ENCODE peak calls at places on chromosomes 7 and 10, in five cellular contexts. One of them, this sample, is unnamed.

GRCh38 chr10:18418579-18419210 is 232.7 kb downstream of the NSUN6 start:
- DNase-seq in heart right ventricle: no peak
- DNase-seq in CD8-positive, alpha-beta T cell: no peak
- DNase-seq in WTC11: no peak
- DNase-seq in prostate gland: no peak
- DNase-seq in this sample: no peak

GRCh38 chr10:19498348-19499290 is 317.6 kb upstream of the PLXDC2 start:
- DNase-seq in heart right ventricle: no peak
- DNase-seq in CD8-positive, alpha-beta T cell: no peak
- DNase-seq in WTC11: no peak
- DNase-seq in prostate gland: peak
- DNase-seq in this sample: no peak

GRCh38 chr7:83301416-83301815 is 138.7 kb upstream of the PCLO start:
- DNase-seq in heart right ventricle: no peak
- DNase-seq in CD8-positive, alpha-beta T cell: no peak
- DNase-seq in WTC11: no peak
- DNase-seq in prostate gland: no peak
- DNase-seq in this sample: no peak

GRCh38 chr10:132834891-132835847 is 49.2 kb upstream of the NKX6-2 start:
- DNase-seq in heart right ventricle: no peak
- DNase-seq in CD8-positive, alpha-beta T cell: no peak
- DNase-seq in WTC11: no peak
- DNase-seq in prostate gland: no peak
- DNase-seq in this sample: no peak

GRCh38 chr10:23693398-23693797 is 254.5 kb downstream of the OTUD1 start:
- DNase-seq in heart right ventricle: no peak
- DNase-seq in CD8-positive, alpha-beta T cell: no peak
- DNase-seq in WTC11: peak
- DNase-seq in prostate gland: peak
- DNase-seq in this sample: no peak

GRCh38 chr10:11339660-11340059 is 271.8 kb downstream of the USP6NL start:
- DNase-seq in heart right ventricle: no peak
- DNase-seq in CD8-positive, alpha-beta T cell: no peak
- DNase-seq in WTC11: no peak
- DNase-seq in prostate gland: no peak
- DNase-seq in this sample: no peak

GRCh38 chr7:45977256-45977655 is 56.2 kb upstream of the IGFBP3 start:
- DNase-seq in heart right ventricle: no peak
- DNase-seq in CD8-positive, alpha-beta T cell: no peak
- DNase-seq in WTC11: no peak
- DNase-seq in prostate gland: no peak
- DNase-seq in this sample: no peak

GRCh38 chr7:137172105-137172590 is 171.4 kb downstream of the PTN start:
- DNase-seq in heart right ventricle: no peak
- DNase-seq in CD8-positive, alpha-beta T cell: no peak
- DNase-seq in WTC11: no peak
- DNase-seq in prostate gland: peak
- DNase-seq in this sample: no peak

GRCh38 chr10:95245425-95246055 is 45.3 kb downstream of the PDLIM1 start:
- DNase-seq in heart right ventricle: no peak
- DNase-seq in CD8-positive, alpha-beta T cell: no peak
- DNase-seq in WTC11: no peak
- DNase-seq in prostate gland: no peak
- DNase-seq in this sample: peak

GRCh38 chr7:41149576-41149975 is 553.3 kb downstream of the INHBA start:
- DNase-seq in heart right ventricle: no peak
- DNase-seq in CD8-positive, alpha-beta T cell: no peak
- DNase-seq in WTC11: no peak
- DNase-seq in prostate gland: no peak
- DNase-seq in this sample: no peak

GRCh38 chr7:30815016-30815854 is 44.0 kb downstream of the MINDY4 start:
- DNase-seq in heart right ventricle: no peak
- DNase-seq in CD8-positive, alpha-beta T cell: no peak
- DNase-seq in WTC11: no peak
- DNase-seq in prostate gland: no peak
- DNase-seq in this sample: no peak

GRCh38 chr10:23099079-23099478 is 3.7 kb downstream of the MSRB2 start:
- DNase-seq in heart right ventricle: no peak
- DNase-seq in CD8-positive, alpha-beta T cell: no peak
- DNase-seq in WTC11: no peak
- DNase-seq in prostate gland: no peak
- DNase-seq in this sample: no peak

GRCh38 chr7:159004411-159004810 is 140.3 kb downstream of the VIPR2 start:
- DNase-seq in heart right ventricle: no peak
- DNase-seq in CD8-positive, alpha-beta T cell: no peak
- DNase-seq in WTC11: no peak
- DNase-seq in prostate gland: no peak
- DNase-seq in this sample: no peak

GRCh38 chr7:55309040-55309991 is 55.8 kb upstream of the LANCL2 start:
- DNase-seq in heart right ventricle: no peak
- DNase-seq in CD8-positive, alpha-beta T cell: peak
- DNase-seq in WTC11: no peak
- DNase-seq in prostate gland: no peak
- DNase-seq in this sample: peak

GRCh38 chr10:102426803-102427287 is 5.5 kb downstream of the CUEDC2 start:
- DNase-seq in heart right ventricle: no peak
- DNase-seq in CD8-positive, alpha-beta T cell: no peak
- DNase-seq in WTC11: no peak
- DNase-seq in prostate gland: no peak
- DNase-seq in this sample: no peak

GRCh38 chr10:75266945-75267344 is 31.2 kb upstream of the COMTD1 start:
- DNase-seq in heart right ventricle: no peak
- DNase-seq in CD8-positive, alpha-beta T cell: no peak
- DNase-seq in WTC11: no peak
- DNase-seq in prostate gland: no peak
- DNase-seq in this sample: no peak

GRCh38 chr7:100891555-100891954 is 2.0 kb upstream of the UFSP1 start:
- DNase-seq in heart right ventricle: no peak
- DNase-seq in CD8-positive, alpha-beta T cell: no peak
- DNase-seq in WTC11: no peak
- DNase-seq in prostate gland: no peak
- DNase-seq in this sample: no peak

GRCh38 chr7:80542398-80542797 is 30.5 kb upstream of the GNAT3 start:
- DNase-seq in heart right ventricle: no peak
- DNase-seq in CD8-positive, alpha-beta T cell: no peak
- DNase-seq in WTC11: no peak
- DNase-seq in prostate gland: no peak
- DNase-seq in this sample: no peak

GRCh38 chr10:15370741-15371701 is at the start of gene FAM171A1:
- DNase-seq in heart right ventricle: peak
- DNase-seq in CD8-positive, alpha-beta T cell: peak
- DNase-seq in WTC11: peak
- DNase-seq in prostate gland: peak
- DNase-seq in this sample: peak

GRCh38 chr10:73922007-73922863 is 11.3 kb downstream of the PLAU start:
- DNase-seq in heart right ventricle: no peak
- DNase-seq in CD8-positive, alpha-beta T cell: no peak
- DNase-seq in WTC11: no peak
- DNase-seq in prostate gland: no peak
- DNase-seq in this sample: peak

GRCh38 chr10:59387951-59388431 is 25.6 kb upstream of the FAM13C start:
- DNase-seq in heart right ventricle: no peak
- DNase-seq in CD8-positive, alpha-beta T cell: no peak
- DNase-seq in WTC11: no peak
- DNase-seq in prostate gland: no peak
- DNase-seq in this sample: no peak

GRCh38 chr10:31819393-31819820 is 109.2 kb downstream of the ARHGAP12 start:
- DNase-seq in heart right ventricle: no peak
- DNase-seq in CD8-positive, alpha-beta T cell: no peak
- DNase-seq in WTC11: no peak
- DNase-seq in prostate gland: no peak
- DNase-seq in this sample: no peak

GRCh38 chr7:116691664-116692063 is 19.7 kb downstream of the MET start:
- DNase-seq in heart right ventricle: no peak
- DNase-seq in CD8-positive, alpha-beta T cell: no peak
- DNase-seq in WTC11: no peak
- DNase-seq in prostate gland: no peak
- DNase-seq in this sample: no peak

GRCh38 chr10:119368991-119369869 is 161.9 kb downstream of the GRK5 start:
- DNase-seq in heart right ventricle: no peak
- DNase-seq in CD8-positive, alpha-beta T cell: no peak
- DNase-seq in WTC11: no peak
- DNase-seq in prostate gland: no peak
- DNase-seq in this sample: peak

GRCh38 chr10:67837519-67838314 is at the start of gene DNAJC12:
- DNase-seq in heart right ventricle: no peak
- DNase-seq in CD8-positive, alpha-beta T cell: no peak
- DNase-seq in WTC11: no peak
- DNase-seq in prostate gland: peak
- DNase-seq in this sample: peak

GRCh38 chr7:127920787-127921438 is 110.3 kb downstream of the LRRC4 start:
- DNase-seq in heart right ventricle: no peak
- DNase-seq in CD8-positive, alpha-beta T cell: no peak
- DNase-seq in WTC11: no peak
- DNase-seq in prostate gland: no peak
- DNase-seq in this sample: no peak

GRCh38 chr7:100949227-100949930 is at the start of gene MUC3A:
- DNase-seq in heart right ventricle: peak
- DNase-seq in CD8-positive, alpha-beta T cell: no peak
- DNase-seq in WTC11: peak
- DNase-seq in prostate gland: no peak
- DNase-seq in this sample: no peak

GRCh38 chr7:150404785-150405583 is 25.9 kb downstream of the ZNF775 start:
- DNase-seq in heart right ventricle: peak
- DNase-seq in CD8-positive, alpha-beta T cell: peak
- DNase-seq in WTC11: peak
- DNase-seq in prostate gland: peak
- DNase-seq in this sample: peak

GRCh38 chr10:132939957-132940790 is 2.2 kb downstream of the CFAP46 start:
- DNase-seq in heart right ventricle: no peak
- DNase-seq in CD8-positive, alpha-beta T cell: no peak
- DNase-seq in WTC11: peak
- DNase-seq in prostate gland: no peak
- DNase-seq in this sample: peak

GRCh38 chr7:77699056-77699455 is 2.8 kb downstream of the RSBN1L start:
- DNase-seq in heart right ventricle: no peak
- DNase-seq in CD8-positive, alpha-beta T cell: no peak
- DNase-seq in WTC11: no peak
- DNase-seq in prostate gland: no peak
- DNase-seq in this sample: peak

GRCh38 chr7:140640060-140640611 is 477 bp downstream of the DENND2A start:
- DNase-seq in heart right ventricle: peak
- DNase-seq in CD8-positive, alpha-beta T cell: no peak
- DNase-seq in WTC11: peak
- DNase-seq in prostate gland: no peak
- DNase-seq in this sample: peak

DNA sequence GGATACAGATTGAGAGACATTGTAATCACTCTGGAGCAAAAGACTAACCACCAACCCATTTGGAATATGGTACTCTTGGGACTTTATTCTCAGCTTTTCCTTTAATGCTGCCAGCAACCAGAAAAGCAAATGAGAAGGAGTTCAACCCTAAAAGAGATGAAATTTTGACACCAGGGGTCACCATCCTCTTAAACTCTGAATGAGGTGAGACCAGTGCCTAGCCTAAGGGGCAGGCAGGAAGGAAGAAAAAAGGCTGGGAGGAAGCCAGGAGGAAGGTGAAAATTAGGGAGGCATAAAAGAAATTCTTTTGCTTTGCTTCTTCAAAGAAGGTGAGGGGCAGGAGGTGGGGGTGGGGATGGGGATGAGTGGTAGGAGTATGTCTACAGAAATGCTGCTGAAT is 135.8 kb downstream of the JAZF1 start:
- DNase-seq in heart right ventricle: no peak
- DNase-seq in CD8-positive, alpha-beta T cell: no peak
- DNase-seq in WTC11: no peak
- DNase-seq in prostate gland: no peak
- DNase-seq in this sample: no peak
- TF ChIP-seq CTCF in heart right ventricle: no peak
- TF ChIP-seq CTCF in CD8-positive, alpha-beta T cell: no peak
- TF ChIP-seq CTCF in WTC11: no peak
- TF ChIP-seq CTCF in prostate gland: no peak
- TF ChIP-seq CTCF in this sample: no peak

GRCh38 chr7:1492221-1492620 is 12.0 kb downstream of the INTS1 start:
- DNase-seq in heart right ventricle: no peak
- DNase-seq in CD8-positive, alpha-beta T cell: no peak
- DNase-seq in WTC11: no peak
- DNase-seq in prostate gland: no peak
- DNase-seq in this sample: no peak
- TF ChIP-seq CTCF in heart right ventricle: no peak
- TF ChIP-seq CTCF in CD8-positive, alpha-beta T cell: no peak
- TF ChIP-seq CTCF in WTC11: no peak
- TF ChIP-seq CTCF in prostate gland: no peak
- TF ChIP-seq CTCF in this sample: no peak

GRCh38 chr10:63266337-63267327 is 133.5 kb downstream of the NRBF2 start:
- DNase-seq in heart right ventricle: no peak
- DNase-seq in CD8-positive, alpha-beta T cell: no peak
- DNase-seq in WTC11: no peak
- DNase-seq in prostate gland: no peak
- DNase-seq in this sample: no peak

GRCh38 chr10:63265646-63266207 is 132.6 kb downstream of the NRBF2 start:
- DNase-seq in heart right ventricle: no peak
- DNase-seq in CD8-positive, alpha-beta T cell: no peak
- DNase-seq in WTC11: no peak
- DNase-seq in prostate gland: no peak
- DNase-seq in this sample: no peak

GRCh38 chr10:63268139-63268797 is 135.1 kb downstream of the NRBF2 start:
- DNase-seq in heart right ventricle: no peak
- DNase-seq in CD8-positive, alpha-beta T cell: no peak
- DNase-seq in WTC11: no peak
- DNase-seq in prostate gland: no peak
- DNase-seq in this sample: no peak

GRCh38 chr10:63267414-63268138 is 134.4 kb downstream of the NRBF2 start:
- DNase-seq in heart right ventricle: peak
- DNase-seq in CD8-positive, alpha-beta T cell: no peak
- DNase-seq in WTC11: no peak
- DNase-seq in prostate gland: peak
- DNase-seq in this sample: no peak

GRCh38 chr10:63268798-63269503 is 135.8 kb downstream of the NRBF2 start:
- DNase-seq in heart right ventricle: peak
- DNase-seq in CD8-positive, alpha-beta T cell: peak
- DNase-seq in WTC11: peak
- DNase-seq in prostate gland: peak
- DNase-seq in this sample: peak
- TF ChIP-seq CTCF in heart right ventricle: no peak
- TF ChIP-seq CTCF in CD8-positive, alpha-beta T cell: peak
- TF ChIP-seq CTCF in WTC11: no peak
- TF ChIP-seq CTCF in prostate gland: peak
- TF ChIP-seq CTCF in this sample: no peak

DNA sequence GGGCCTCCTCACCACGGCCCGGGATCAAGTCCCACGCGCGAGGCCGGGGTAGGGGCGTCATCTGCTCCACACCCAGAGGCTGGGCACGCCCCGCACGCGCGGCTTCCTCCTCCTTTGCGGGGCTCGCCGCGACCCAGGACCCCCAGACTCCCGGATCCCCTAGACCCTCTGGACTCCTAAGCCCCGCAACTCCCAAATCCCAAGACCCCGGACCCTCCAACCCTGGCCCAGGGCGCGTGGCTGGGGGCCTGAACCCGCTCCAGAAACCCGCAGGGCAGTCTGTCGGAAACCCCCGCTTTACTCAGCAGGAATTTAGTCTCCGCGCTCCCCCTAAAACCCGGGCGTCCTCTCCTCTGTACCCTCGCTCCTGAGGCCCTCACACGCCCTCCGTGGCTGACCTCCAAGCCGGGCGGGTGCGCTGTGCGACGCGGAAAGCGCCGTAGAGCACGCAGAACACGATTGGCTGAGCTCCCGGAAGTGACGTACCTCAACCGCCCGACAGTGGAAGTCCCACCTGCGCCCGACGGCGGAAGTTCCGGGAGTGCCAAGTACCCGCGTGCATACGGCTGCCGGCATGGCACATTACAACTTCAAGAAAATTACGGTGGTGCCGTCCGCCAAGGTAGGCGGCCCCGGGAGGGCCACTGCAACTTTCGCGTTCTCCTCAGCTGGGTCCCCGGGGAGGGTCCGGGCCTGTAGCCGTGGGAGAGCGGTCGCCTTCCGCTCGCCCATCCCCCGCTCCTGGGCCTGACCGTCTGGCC is at the start of gene GTPBP4:
- DNase-seq in heart right ventricle: peak
- DNase-seq in CD8-positive, alpha-beta T cell: peak
- DNase-seq in WTC11: peak
- DNase-seq in prostate gland: peak
- DNase-seq in this sample: peak
- TF ChIP-seq CTCF in heart right ventricle: peak
- TF ChIP-seq CTCF in CD8-positive, alpha-beta T cell: no peak
- TF ChIP-seq CTCF in WTC11: no peak
- TF ChIP-seq CTCF in prostate gland: no peak
- TF ChIP-seq CTCF in this sample: peak

This sample was measured in GM13977.